ENCODE peak calls at places on chromosomes 6 and 20, in six cellular contexts. C is H9, U is IMR-90, T is H1, J is mesenchymal stem cell, X is trophoblast cell. Y is an unnamed sample.

GRCh38 chr6:135144678-135145508 is 36.2 kb upstream of the MYB start:
- DNase-seq in T (no peak), X (peak), J (peak), U (peak), C (no peak), Y (no peak)

GRCh38 chr6:90403489-90404381 is 107.1 kb upstream of the BACH2 start:
- DNase-seq in C (peak), T (no peak), X (peak), U (peak), J (peak), Y (no peak)

GRCh38 chr6:154123131-154123530 is 84.1 kb downstream of the OPRM1 start:
- DNase-seq in C (no peak), U (no peak), T (no peak), J (no peak), X (no peak), Y (no peak)

GRCh38 chr20:6704132-6704861 is 63.2 kb upstream of the BMP2 start:
- DNase-seq in U (peak), C (no peak), T (no peak), J (peak), X (no peak), Y (no peak)

GRCh38 chr6:40160826-40161225 is 226.6 kb upstream of the MOCS1 start:
- DNase-seq in C (no peak), T (no peak), U (no peak), J (no peak), X (no peak), Y (no peak)

GRCh38 chr6:14397518-14397901 is 279.9 kb downstream of the CD83 start:
- DNase-seq in U (no peak), J (no peak), X (no peak), T (no peak), C (no peak), Y (no peak)

GRCh38 chr6:44508646-44509045 is 121.1 kb downstream of the CDC5L start:
- DNase-seq in U (peak), T (no peak), C (no peak), J (peak), X (no peak), Y (no peak)

GRCh38 chr20:3046677-3047462 is 1.0 kb downstream of the MRPS26 start:
- DNase-seq in C (peak), J (no peak), U (no peak), T (no peak), X (peak), Y (no peak)

GRCh38 chr6:166253277-166254229 is 54.6 kb downstream of the PRR18 start:
- DNase-seq in T (no peak), C (peak), U (no peak), J (peak), X (peak), Y (peak)

GRCh38 chr6:33794910-33795615 is 6.1 kb upstream of the LEMD2 start:
- DNase-seq in X (peak), J (no peak), U (no peak), T (no peak), C (peak), Y (no peak)

GRCh38 chr20:40991181-40991889 is 37.3 kb upstream of the TOP1 start:
- DNase-seq in C (no peak), J (no peak), T (no peak), U (no peak), X (peak), Y (no peak)

GRCh38 chr6:136117081-136117480 is 133.0 kb downstream of the MTFR2 start:
- DNase-seq in U (peak), T (no peak), C (no peak), X (no peak), J (no peak), Y (no peak)

GRCh38 chr6:92377137-92377536 is 1042.2 kb downstream of the EPHA7 start:
- DNase-seq in J (no peak), T (no peak), C (no peak), U (no peak), X (no peak), Y (no peak)

GRCh38 chr20:5621305-5621704 is 128.9 kb upstream of the SHLD1 start:
- DNase-seq in J (no peak), X (no peak), C (no peak), U (no peak), T (no peak), Y (no peak)

GRCh38 chr6:92779758-92780157 is 639.6 kb downstream of the EPHA7 start:
- DNase-seq in T (no peak), U (peak), J (peak), X (no peak), C (no peak), Y (no peak)

GRCh38 chr6:161142957-161143296 is 130.9 kb downstream of the AGPAT4 start:
- DNase-seq in X (no peak), U (no peak), C (no peak), J (no peak), T (no peak), Y (no peak)

GRCh38 chr6:150291968-150292710 is 76.7 kb upstream of the IYD start:
- DNase-seq in U (no peak), X (peak), J (no peak), T (no peak), C (no peak), Y (no peak)

GRCh38 chr6:144922120-144922722 is 637.1 kb downstream of the UTRN start:
- DNase-seq in C (no peak), U (peak), X (no peak), J (no peak), T (no peak), Y (no peak)

GRCh38 chr6:16496982-16497823 is 258.8 kb downstream of the GMPR start:
- DNase-seq in U (peak), J (peak), C (no peak), X (no peak), T (no peak), Y (no peak)

GRCh38 chr6:110039996-110040383 is 61.9 kb downstream of the GPR6 start:
- DNase-seq in X (peak), T (no peak), C (peak), J (peak), U (peak), Y (no peak)

DNA sequence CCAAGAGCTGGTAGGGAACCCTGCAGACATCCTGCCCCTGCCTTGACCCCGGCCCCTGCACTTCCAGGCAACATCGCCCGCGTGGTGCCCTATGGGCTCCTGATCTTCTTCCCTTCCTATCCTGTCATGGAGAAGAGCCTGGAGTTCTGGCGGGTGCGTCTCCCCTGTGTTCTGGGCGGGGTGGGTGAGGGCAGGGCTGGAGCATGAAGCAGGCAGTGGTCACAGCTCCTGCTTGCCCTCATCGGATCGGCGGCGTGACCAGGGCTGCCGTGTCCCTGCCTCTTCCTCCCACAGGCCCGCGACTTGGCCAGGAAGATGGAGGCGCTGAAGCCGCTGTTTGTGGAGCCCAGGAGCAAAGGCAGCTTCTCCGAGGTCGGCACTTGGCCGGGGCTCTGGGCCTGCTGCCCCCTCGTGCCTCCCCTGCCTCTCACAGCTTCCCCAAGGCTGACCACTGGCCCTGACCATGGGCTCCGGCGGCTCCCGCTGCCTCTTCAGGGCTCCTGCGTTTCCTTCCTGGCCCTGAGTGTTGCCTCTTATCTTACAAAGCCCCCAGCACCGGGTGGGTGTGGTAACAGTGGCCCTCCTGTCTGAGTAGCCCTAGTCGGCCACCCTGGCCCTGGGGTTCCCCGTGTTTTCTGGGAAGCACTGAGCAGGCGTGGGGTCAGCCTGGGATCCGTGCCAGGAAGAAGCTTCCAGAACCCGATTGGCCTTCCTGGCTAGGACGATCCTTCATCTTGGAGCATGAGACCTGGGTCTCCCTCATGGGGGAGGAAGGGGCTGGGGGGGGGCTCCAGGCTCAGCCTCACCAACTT is 8.0 kb upstream of the TNFRSF6B start:
- DNase-seq in J (no peak), X (no peak), U (no peak), T (no peak), C (no peak), Y (no peak)
- H3K14ac ChIP-seq in J (no peak), X (no peak), U (no peak), T (no peak), C (no peak), Y (peak)

GRCh38 chr6:20868397-20869185 is 334.3 kb downstream of the CDKAL1 start:
- DNase-seq in X (no peak), T (no peak), J (no peak), U (no peak), C (peak), Y (no peak)
- H3K18ac ChIP-seq in X (no peak), T (no peak), J (no peak), U (no peak), C (no peak), Y (no peak)

GRCh38 chr6:79453558-79454042 is 83.6 kb downstream of the LCA5 start:
- DNase-seq in T (no peak), U (no peak), X (peak), J (no peak), C (no peak), Y (no peak)

GRCh38 chr6:79455446-79455845 is 81.8 kb downstream of the LCA5 start:
- DNase-seq in C (no peak), J (no peak), T (no peak), U (no peak), X (peak), Y (no peak)

GRCh38 chr6:79446006-79446405 is 91.2 kb downstream of the LCA5 start:
- DNase-seq in U (no peak), X (no peak), T (no peak), C (no peak), J (no peak), Y (no peak)

GRCh38 chr6:79450984-79451383 is 86.2 kb downstream of the LCA5 start:
- DNase-seq in X (no peak), T (no peak), C (no peak), J (no peak), U (no peak), Y (no peak)
- H3K14ac ChIP-seq in X (no peak), T (no peak), C (no peak), J (no peak), U (no peak), Y (no peak)

GRCh38 chr20:51121272-51121671 is 98.4 kb upstream of the KCNG1 start:
- DNase-seq in T (no peak), J (no peak), U (no peak), X (no peak), C (no peak), Y (no peak)
- H3K18ac ChIP-seq in T (no peak), J (no peak), U (peak), X (no peak), C (no peak), Y (peak)

DNA sequence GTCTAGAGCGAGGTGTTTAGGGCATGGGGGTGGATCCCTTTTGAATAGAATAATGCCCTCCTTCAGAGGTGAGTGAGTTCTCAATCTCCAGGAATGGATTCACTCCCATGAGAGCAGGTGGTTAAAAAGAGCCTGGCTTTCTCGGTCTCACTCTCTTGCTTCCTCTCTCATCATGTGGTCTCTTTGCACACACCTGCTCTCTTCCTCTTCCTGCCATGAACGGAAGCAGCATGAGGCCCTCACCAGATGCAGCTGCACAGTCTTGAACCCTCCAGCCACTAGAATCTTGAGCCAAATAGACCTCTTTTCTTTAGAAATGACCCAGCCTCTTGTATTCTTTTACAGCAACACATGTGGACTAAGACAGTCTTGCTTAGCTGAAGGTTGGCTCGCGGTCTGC is 119.3 kb downstream of the BMP7 start:
- DNase-seq in T (no peak), J (no peak), C (no peak), X (no peak), U (no peak), Y (no peak)
- H3K14ac ChIP-seq in T (no peak), J (no peak), C (no peak), X (no peak), U (no peak), Y (no peak)

Y was measured in neuronal stem cell.